ENCODE peak calls at places on chromosomes 13 and 19, in five cellular contexts. One of them, this sample, is unnamed.

GRCh38 chr13:44131069-44131614 is 242.5 kb upstream of the SERP2 start:
- DNase-seq in suprapubic skin: no peak
- DNase-seq in tibial nerve: no peak
- DNase-seq in breast epithelium: no peak
- DNase-seq in Peyer's patch: no peak
- DNase-seq in this sample: no peak

GRCh38 chr13:28181413-28181812 is 43.1 kb downstream of the PAN3 start:
- DNase-seq in breast epithelium: no peak
- DNase-seq in tibial nerve: no peak
- DNase-seq in Peyer's patch: no peak
- DNase-seq in suprapubic skin: no peak
- DNase-seq in this sample: no peak

GRCh38 chr13:95247857-95248256 is 53.4 kb downstream of the ABCC4 start:
- DNase-seq in breast epithelium: no peak
- DNase-seq in tibial nerve: no peak
- DNase-seq in Peyer's patch: no peak
- DNase-seq in suprapubic skin: no peak
- DNase-seq in this sample: no peak

GRCh38 chr13:21326155-21327030 is 132.7 kb downstream of the ZDHHC20 start:
- DNase-seq in suprapubic skin: no peak
- DNase-seq in Peyer's patch: no peak
- DNase-seq in tibial nerve: no peak
- DNase-seq in breast epithelium: no peak
- DNase-seq in this sample: no peak

GRCh38 chr13:50222569-50223332 is 207.5 kb downstream of the KCNRG start:
- DNase-seq in suprapubic skin: no peak
- DNase-seq in Peyer's patch: no peak
- DNase-seq in breast epithelium: peak
- DNase-seq in tibial nerve: peak
- DNase-seq in this sample: peak

GRCh38 chr13:41332829-41333228 is 21.8 kb downstream of the NAA16 start:
- DNase-seq in Peyer's patch: no peak
- DNase-seq in suprapubic skin: no peak
- DNase-seq in tibial nerve: no peak
- DNase-seq in breast epithelium: no peak
- DNase-seq in this sample: no peak

GRCh38 chr13:111911754-111912452 is 155.0 kb upstream of the SOX1 start:
- DNase-seq in Peyer's patch: peak
- DNase-seq in suprapubic skin: peak
- DNase-seq in breast epithelium: no peak
- DNase-seq in tibial nerve: no peak
- DNase-seq in this sample: peak

GRCh38 chr19:46731007-46731501 is 14.1 kb upstream of the PRKD2 start:
- DNase-seq in tibial nerve: no peak
- DNase-seq in breast epithelium: no peak
- DNase-seq in suprapubic skin: no peak
- DNase-seq in Peyer's patch: no peak
- DNase-seq in this sample: no peak

GRCh38 chr19:10408511-10409291 is 5.4 kb upstream of the CDC37 start:
- DNase-seq in suprapubic skin: no peak
- DNase-seq in tibial nerve: no peak
- DNase-seq in Peyer's patch: no peak
- DNase-seq in breast epithelium: no peak
- DNase-seq in this sample: no peak

GRCh38 chr19:1291761-1292418 is 6.2 kb downstream of the EFNA2 start:
- DNase-seq in tibial nerve: no peak
- DNase-seq in Peyer's patch: peak
- DNase-seq in suprapubic skin: no peak
- DNase-seq in breast epithelium: no peak
- DNase-seq in this sample: no peak

GRCh38 chr13:32229443-32229842 is 85.7 kb downstream of the ZAR1L start:
- DNase-seq in suprapubic skin: no peak
- DNase-seq in breast epithelium: no peak
- DNase-seq in tibial nerve: no peak
- DNase-seq in Peyer's patch: no peak
- DNase-seq in this sample: peak

GRCh38 chr13:50693755-50694154 is 149.7 kb downstream of the DLEU7 start:
- DNase-seq in breast epithelium: no peak
- DNase-seq in tibial nerve: no peak
- DNase-seq in Peyer's patch: no peak
- DNase-seq in suprapubic skin: no peak
- DNase-seq in this sample: no peak

GRCh38 chr19:49398931-49399330 is 10.9 kb downstream of the KASH5 start:
- DNase-seq in Peyer's patch: no peak
- DNase-seq in breast epithelium: no peak
- DNase-seq in tibial nerve: no peak
- DNase-seq in suprapubic skin: no peak
- DNase-seq in this sample: no peak

GRCh38 chr19:4909172-4909896 is at the start of gene UHRF1:
- DNase-seq in suprapubic skin: no peak
- DNase-seq in Peyer's patch: peak
- DNase-seq in breast epithelium: no peak
- DNase-seq in tibial nerve: no peak
- DNase-seq in this sample: no peak

GRCh38 chr13:96229356-96229755 is 139.4 kb downstream of the HS6ST3 start:
- DNase-seq in breast epithelium: no peak
- DNase-seq in Peyer's patch: no peak
- DNase-seq in tibial nerve: no peak
- DNase-seq in suprapubic skin: no peak
- DNase-seq in this sample: no peak

GRCh38 chr13:86933676-86934075 is 737.5 kb upstream of the SLITRK5 start:
- DNase-seq in Peyer's patch: no peak
- DNase-seq in breast epithelium: no peak
- DNase-seq in tibial nerve: no peak
- DNase-seq in suprapubic skin: no peak
- DNase-seq in this sample: no peak

GRCh38 chr13:88000239-88000638 is 329.1 kb downstream of the SLITRK5 start:
- DNase-seq in Peyer's patch: peak
- DNase-seq in tibial nerve: no peak
- DNase-seq in suprapubic skin: no peak
- DNase-seq in breast epithelium: no peak
- DNase-seq in this sample: no peak

GRCh38 chr19:35755550-35756371 is 1.1 kb downstream of the HSPB6 start:
- DNase-seq in suprapubic skin: peak
- DNase-seq in tibial nerve: peak
- DNase-seq in breast epithelium: peak
- DNase-seq in Peyer's patch: peak
- DNase-seq in this sample: peak

GRCh38 chr19:35755160-35755549 is 1.7 kb downstream of the HSPB6 start:
- DNase-seq in suprapubic skin: peak
- DNase-seq in breast epithelium: no peak
- DNase-seq in tibial nerve: no peak
- DNase-seq in Peyer's patch: no peak
- DNase-seq in this sample: no peak

GRCh38 chr19:35757749-35758608 is at the start of gene PROSER3:
- DNase-seq in Peyer's patch: peak
- DNase-seq in tibial nerve: peak
- DNase-seq in suprapubic skin: peak
- DNase-seq in breast epithelium: peak
- DNase-seq in this sample: peak

GRCh38 chr19:35756373-35757230 is at the start of gene HSPB6:
- DNase-seq in suprapubic skin: no peak
- DNase-seq in tibial nerve: peak
- DNase-seq in breast epithelium: no peak
- DNase-seq in Peyer's patch: peak
- DNase-seq in this sample: no peak

GRCh38 chr19:35757231-35757748 is 461 bp upstream of the HSPB6 start:
- DNase-seq in Peyer's patch: peak
- DNase-seq in tibial nerve: peak
- DNase-seq in breast epithelium: no peak
- DNase-seq in suprapubic skin: peak
- DNase-seq in this sample: peak
- TF ChIP-seq POLR2A in Peyer's patch: no peak
- TF ChIP-seq POLR2A in tibial nerve: peak
- TF ChIP-seq POLR2A in breast epithelium: no peak
- TF ChIP-seq POLR2A in suprapubic skin: no peak
- TF ChIP-seq POLR2A in this sample: peak

DNA sequence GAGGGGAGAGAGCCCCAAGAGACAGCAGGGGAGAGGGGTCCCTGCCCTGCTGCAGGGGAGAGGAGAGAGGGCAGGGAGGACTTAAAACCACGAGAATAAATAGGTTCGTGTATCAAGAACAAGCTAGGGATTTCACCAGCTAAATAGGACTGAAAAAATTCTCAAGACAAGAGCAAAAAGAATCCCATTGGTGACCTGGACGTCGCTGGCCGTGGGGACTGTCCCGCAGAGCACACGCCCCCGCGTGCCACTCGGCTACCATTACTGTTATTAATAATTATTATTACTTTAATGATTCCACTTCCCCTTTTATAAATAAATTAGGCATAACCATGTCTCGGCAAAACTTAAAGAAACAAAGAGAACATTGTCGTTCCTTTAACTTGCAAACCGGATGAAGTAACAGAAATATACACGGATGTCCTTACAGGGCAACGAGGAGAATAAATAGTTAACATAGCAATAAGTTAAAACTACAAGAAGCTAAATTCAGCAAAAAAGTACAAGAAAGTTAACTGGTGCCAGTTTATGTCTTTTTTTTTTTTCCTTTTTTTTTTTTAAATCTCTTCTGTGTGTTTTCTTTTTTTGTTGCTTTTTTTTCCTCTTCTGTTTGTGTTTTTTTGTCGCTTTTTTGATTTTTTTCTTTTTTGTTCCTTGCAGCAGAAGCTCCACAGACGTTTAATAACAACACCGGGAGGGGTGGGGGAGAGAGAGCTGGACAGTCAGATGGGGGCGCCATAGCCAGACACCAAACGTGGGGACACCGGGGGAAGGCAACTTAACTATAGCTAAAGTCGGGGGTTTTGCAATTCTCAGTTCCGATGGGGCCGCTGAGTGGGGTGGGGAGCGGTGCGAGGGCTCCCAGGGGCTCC is 16.7 kb downstream of the PRKCSH start:
- DNase-seq in breast epithelium: no peak
- DNase-seq in tibial nerve: no peak
- DNase-seq in Peyer's patch: no peak
- DNase-seq in suprapubic skin: no peak
- DNase-seq in this sample: no peak
- H3K4me3 ChIP-seq in breast epithelium: peak
- H3K4me3 ChIP-seq in tibial nerve: no peak
- H3K4me3 ChIP-seq in Peyer's patch: no peak
- H3K4me3 ChIP-seq in suprapubic skin: no peak
- H3K4me3 ChIP-seq in this sample: no peak

GRCh38 chr19:55407625-55408319 is at the start of gene UBE2S:
- DNase-seq in tibial nerve: peak
- DNase-seq in breast epithelium: peak
- DNase-seq in suprapubic skin: peak
- DNase-seq in Peyer's patch: peak
- DNase-seq in this sample: peak
- TF ChIP-seq POLR2A in tibial nerve: peak
- TF ChIP-seq POLR2A in breast epithelium: peak
- TF ChIP-seq POLR2A in suprapubic skin: peak
- TF ChIP-seq POLR2A in Peyer's patch: peak
- TF ChIP-seq POLR2A in this sample: peak

DNA sequence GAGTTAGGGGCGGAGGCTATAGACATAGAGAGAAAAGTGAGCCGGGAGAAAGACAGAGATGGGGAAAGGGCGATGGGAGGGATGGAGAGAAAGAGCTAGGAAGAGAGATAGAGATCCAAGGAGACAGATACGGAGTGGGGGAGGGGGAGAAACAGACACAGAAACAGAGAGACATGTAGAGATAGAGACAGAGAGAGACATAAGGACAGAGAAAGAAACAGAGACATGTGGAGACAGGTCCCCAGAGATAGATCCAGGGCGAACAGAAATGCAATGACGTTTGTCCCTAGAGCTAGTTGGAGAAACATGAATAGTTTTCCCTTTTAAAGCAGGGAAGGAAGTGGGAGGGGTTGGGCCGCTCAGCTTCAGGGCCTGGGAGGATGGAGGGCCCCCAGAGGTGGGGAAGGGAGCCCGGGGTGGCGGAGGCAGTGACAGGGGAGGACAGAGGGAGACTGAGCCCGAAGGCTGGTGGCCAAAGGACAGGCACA is 4.6 kb downstream of the PPP1R14A start:
- DNase-seq in tibial nerve: no peak
- DNase-seq in breast epithelium: no peak
- DNase-seq in Peyer's patch: no peak
- DNase-seq in suprapubic skin: no peak
- DNase-seq in this sample: no peak
- H3K4me3 ChIP-seq in tibial nerve: peak
- H3K4me3 ChIP-seq in breast epithelium: peak
- H3K4me3 ChIP-seq in Peyer's patch: peak
- H3K4me3 ChIP-seq in suprapubic skin: peak
- H3K4me3 ChIP-seq in this sample: peak

DNA sequence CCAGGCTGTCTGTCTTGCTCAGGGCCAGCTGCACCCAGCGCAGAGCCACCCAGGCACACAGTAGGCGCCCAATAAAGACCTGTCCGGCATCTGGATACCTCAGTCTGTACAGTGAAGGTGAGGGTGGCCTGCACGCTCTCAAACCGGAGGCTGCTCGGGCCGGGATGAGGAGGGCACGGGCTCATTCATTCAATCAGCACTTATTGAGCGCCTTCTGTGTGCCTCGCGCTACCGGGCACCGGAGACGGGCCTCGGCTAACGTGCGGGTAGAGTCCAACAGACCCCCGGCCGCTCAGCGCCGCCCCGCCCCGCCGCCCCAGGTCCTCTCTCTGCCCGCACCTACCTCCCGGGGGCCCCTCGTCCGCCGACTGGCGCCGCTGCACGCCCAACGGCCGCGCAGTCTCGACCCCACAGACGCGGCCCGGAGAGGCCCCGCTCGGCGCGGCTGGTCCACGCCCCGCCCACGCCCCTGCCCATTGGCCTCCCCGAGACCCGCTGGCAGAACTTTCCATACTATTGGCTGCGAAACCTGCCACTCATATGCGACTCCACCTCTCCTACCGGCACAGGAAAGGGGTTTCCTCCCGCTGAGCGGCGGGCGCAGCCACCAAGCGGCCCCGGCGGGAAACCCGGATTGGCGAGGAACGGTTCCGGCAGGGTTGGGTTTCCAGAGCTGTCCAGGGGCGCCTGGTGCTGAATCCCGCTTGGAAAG is at the start of gene SLC39A3:
- DNase-seq in tibial nerve: peak
- DNase-seq in breast epithelium: peak
- DNase-seq in suprapubic skin: peak
- DNase-seq in Peyer's patch: peak
- DNase-seq in this sample: peak
- TF ChIP-seq POLR2A in tibial nerve: no peak
- TF ChIP-seq POLR2A in breast epithelium: no peak
- TF ChIP-seq POLR2A in suprapubic skin: no peak
- TF ChIP-seq POLR2A in Peyer's patch: no peak
- TF ChIP-seq POLR2A in this sample: no peak

GRCh38 chr13:30659980-30660379 is 42.3 kb downstream of the USPL1 start:
- DNase-seq in suprapubic skin: no peak
- DNase-seq in Peyer's patch: no peak
- DNase-seq in tibial nerve: no peak
- DNase-seq in breast epithelium: no peak
- DNase-seq in this sample: no peak

GRCh38 chr13:30656178-30656577 is 38.5 kb downstream of the USPL1 start:
- DNase-seq in Peyer's patch: no peak
- DNase-seq in tibial nerve: no peak
- DNase-seq in breast epithelium: no peak
- DNase-seq in suprapubic skin: no peak
- DNase-seq in this sample: no peak

GRCh38 chr13:30664689-30665088 is 47.0 kb downstream of the USPL1 start:
- DNase-seq in suprapubic skin: no peak
- DNase-seq in breast epithelium: no peak
- DNase-seq in tibial nerve: no peak
- DNase-seq in Peyer's patch: no peak
- DNase-seq in this sample: no peak

GRCh38 chr13:30665638-30666037 is 47.9 kb downstream of the USPL1 start:
- DNase-seq in breast epithelium: no peak
- DNase-seq in suprapubic skin: no peak
- DNase-seq in tibial nerve: no peak
- DNase-seq in Peyer's patch: no peak
- DNase-seq in this sample: no peak

GRCh38 chr13:30660796-30661195 is 43.1 kb downstream of the USPL1 start:
- DNase-seq in Peyer's patch: no peak
- DNase-seq in breast epithelium: no peak
- DNase-seq in tibial nerve: no peak
- DNase-seq in suprapubic skin: no peak
- DNase-seq in this sample: no peak
- H3K4me3 ChIP-seq in Peyer's patch: no peak
- H3K4me3 ChIP-seq in breast epithelium: no peak
- H3K4me3 ChIP-seq in tibial nerve: no peak
- H3K4me3 ChIP-seq in suprapubic skin: no peak
- H3K4me3 ChIP-seq in this sample: no peak